ENCODE peak calls at places on chromosomes 2 and 18, in four cellular contexts. P is AG08396, G is heart left ventricle, F is PC-9. T is an unnamed sample.

GRCh38 chr18:44943201-44943881 is 262.7 kb downstream of the SETBP1 start:
- DNase-seq in P (peak), G (no peak), F (peak), T (no peak)

GRCh38 chr2:201406077-201406662 is 45.1 kb downstream of the TRAK2 start:
- DNase-seq in P (peak), G (no peak), F (peak), T (no peak)

GRCh38 chr2:219499555-219499954 is 864 bp downstream of the GMPPA start:
- DNase-seq in P (no peak), G (no peak), F (no peak), T (no peak)

GRCh38 chr2:32981612-32982011 is 34.9 kb downstream of the LTBP1 start:
- DNase-seq in P (no peak), G (no peak), F (no peak), T (no peak)

GRCh38 chr2:65997941-65998340 is 437.0 kb upstream of the MEIS1 start:
- DNase-seq in P (no peak), G (no peak), F (no peak), T (no peak)

GRCh38 chr2:177772529-177772928 is 300.0 kb downstream of the PDE11A start:
- DNase-seq in P (peak), G (no peak), F (no peak), T (no peak)

GRCh38 chr2:16409849-16410248 is 255.8 kb downstream of the CYRIA start:
- DNase-seq in P (no peak), G (no peak), F (no peak), T (no peak)

GRCh38 chr18:52544086-52544485 is 204.1 kb downstream of the DCC start:
- DNase-seq in P (no peak), G (no peak), F (no peak), T (no peak)

GRCh38 chr18:36809590-36810381 is 19.0 kb downstream of the TPGS2 start:
- DNase-seq in P (peak), G (no peak), F (peak), T (peak)

GRCh38 chr2:65691816-65692215 is 259.4 kb upstream of the SPRED2 start:
- DNase-seq in P (no peak), G (no peak), F (no peak), T (no peak)

GRCh38 chr2:16643099-16643498 is 22.5 kb downstream of the CYRIA start:
- DNase-seq in P (no peak), G (no peak), F (peak), T (no peak)

GRCh38 chr18:23135679-23136325 is 517 bp downstream of the CABLES1 start:
- DNase-seq in P (peak), G (no peak), F (no peak), T (no peak)

GRCh38 chr2:222817628-222818027 is 43.2 kb upstream of the ACSL3 start:
- DNase-seq in P (no peak), G (no peak), F (no peak), T (no peak)

GRCh38 chr2:143559202-143559601 is 430.0 kb downstream of the ARHGAP15 start:
- DNase-seq in P (no peak), G (no peak), F (no peak), T (no peak)